ENCODE peak calls at places on chromosomes 4 and X, in six cellular contexts. One of them, this sample, is unnamed.

GRCh38 chr4:160224049-160224448 is 1121.2 kb downstream of the RAPGEF2 start:
- DNase-seq in omental fat pad: no peak
- DNase-seq in K562: no peak
- DNase-seq in WTC11: no peak
- DNase-seq in suprapubic skin: no peak
- DNase-seq in gastrocnemius medialis: no peak
- DNase-seq in this sample: no peak

GRCh38 chr4:183430317-183430986 is 14.0 kb upstream of the CDKN2AIP start:
- DNase-seq in omental fat pad: no peak
- DNase-seq in K562: no peak
- DNase-seq in WTC11: peak
- DNase-seq in suprapubic skin: no peak
- DNase-seq in gastrocnemius medialis: no peak
- DNase-seq in this sample: no peak

GRCh38 chr4:181845617-181846016 is 397.6 kb upstream of the TENM3 start:
- DNase-seq in omental fat pad: no peak
- DNase-seq in K562: no peak
- DNase-seq in WTC11: no peak
- DNase-seq in suprapubic skin: no peak
- DNase-seq in gastrocnemius medialis: no peak
- DNase-seq in this sample: no peak

GRCh38 chrX:137926090-137926489 is 360.2 kb downstream of the ZIC3 start:
- DNase-seq in omental fat pad: no peak
- DNase-seq in K562: no peak
- DNase-seq in WTC11: peak
- DNase-seq in suprapubic skin: no peak
- DNase-seq in gastrocnemius medialis: no peak
- DNase-seq in this sample: no peak

GRCh38 chrX:110108381-110108796 is 105.5 kb downstream of the TMEM164 start:
- DNase-seq in omental fat pad: no peak
- DNase-seq in K562: no peak
- DNase-seq in WTC11: no peak
- DNase-seq in suprapubic skin: no peak
- DNase-seq in gastrocnemius medialis: no peak
- DNase-seq in this sample: peak

GRCh38 chrX:130120321-130120731 is 10.0 kb upstream of the ELF4 start:
- DNase-seq in omental fat pad: no peak
- DNase-seq in K562: no peak
- DNase-seq in WTC11: peak
- DNase-seq in suprapubic skin: no peak
- DNase-seq in gastrocnemius medialis: no peak
- DNase-seq in this sample: no peak

GRCh38 chr4:168604496-168605373 is 107.9 kb downstream of the PALLD start:
- DNase-seq in omental fat pad: no peak
- DNase-seq in K562: no peak
- DNase-seq in WTC11: no peak
- DNase-seq in suprapubic skin: no peak
- DNase-seq in gastrocnemius medialis: peak
- DNase-seq in this sample: peak

GRCh38 chrX:68723491-68724155 is 76.2 kb downstream of the STARD8 start:
- DNase-seq in omental fat pad: no peak
- DNase-seq in K562: no peak
- DNase-seq in WTC11: no peak
- DNase-seq in suprapubic skin: peak
- DNase-seq in gastrocnemius medialis: no peak
- DNase-seq in this sample: no peak

GRCh38 chr4:76836860-76837564 is 60.9 kb downstream of the SOWAHB start:
- DNase-seq in omental fat pad: no peak
- DNase-seq in K562: no peak
- DNase-seq in WTC11: no peak
- DNase-seq in suprapubic skin: no peak
- DNase-seq in gastrocnemius medialis: no peak
- DNase-seq in this sample: no peak

GRCh38 chr4:173379929-173380328 is 9.2 kb downstream of the SAP30 start:
- DNase-seq in omental fat pad: no peak
- DNase-seq in K562: no peak
- DNase-seq in WTC11: no peak
- DNase-seq in suprapubic skin: no peak
- DNase-seq in gastrocnemius medialis: no peak
- DNase-seq in this sample: no peak

GRCh38 chr4:185837415-185838103 is 25.6 kb upstream of the SORBS2 start:
- DNase-seq in omental fat pad: no peak
- DNase-seq in K562: no peak
- DNase-seq in WTC11: no peak
- DNase-seq in suprapubic skin: no peak
- DNase-seq in gastrocnemius medialis: no peak
- DNase-seq in this sample: no peak

GRCh38 chr4:183130328-183131155 is 31.5 kb downstream of the WWC2 start:
- DNase-seq in omental fat pad: no peak
- DNase-seq in K562: no peak
- DNase-seq in WTC11: no peak
- DNase-seq in suprapubic skin: no peak
- DNase-seq in gastrocnemius medialis: no peak
- DNase-seq in this sample: peak

GRCh38 chr4:112633477-112634235 is 3.1 kb downstream of the ZGRF1 start:
- DNase-seq in omental fat pad: no peak
- DNase-seq in K562: no peak
- DNase-seq in WTC11: no peak
- DNase-seq in suprapubic skin: no peak
- DNase-seq in gastrocnemius medialis: no peak
- DNase-seq in this sample: peak
- TF ChIP-seq CTCF in omental fat pad: no peak
- TF ChIP-seq CTCF in K562: no peak
- TF ChIP-seq CTCF in WTC11: peak
- TF ChIP-seq CTCF in suprapubic skin: no peak
- TF ChIP-seq CTCF in gastrocnemius medialis: peak
- TF ChIP-seq CTCF in this sample: peak

DNA sequence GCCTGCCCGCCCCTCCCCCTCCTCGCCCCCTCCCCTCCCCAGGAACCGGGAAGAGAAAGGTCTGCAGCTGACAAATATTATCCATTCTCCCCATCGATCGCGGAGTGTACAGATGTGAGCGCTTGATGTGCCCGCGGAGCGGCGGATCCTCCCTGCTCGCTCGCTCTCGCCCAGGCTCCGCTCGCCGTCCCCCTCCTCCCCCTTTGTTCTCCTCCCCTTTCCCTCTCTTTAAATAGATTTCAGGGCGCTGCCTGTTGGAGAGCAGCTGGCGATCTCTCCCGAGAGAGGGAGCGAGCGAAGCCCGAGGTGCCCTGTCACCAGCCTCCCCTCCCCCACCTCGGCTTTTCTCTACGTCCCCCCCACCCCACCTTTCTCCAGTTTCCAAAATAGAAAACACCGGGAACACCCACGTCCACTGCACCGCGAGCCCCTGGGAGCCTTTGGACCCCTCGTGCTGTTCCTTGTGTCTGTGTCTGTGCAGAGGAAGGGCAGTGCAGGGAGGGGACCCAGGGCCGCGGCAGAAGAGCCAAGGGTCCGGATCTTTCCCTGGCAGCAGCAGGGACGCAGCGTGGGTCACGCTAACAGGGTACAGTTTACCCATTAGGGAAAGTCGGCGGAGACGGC is 56.6 kb upstream of the BCOR start:
- DNase-seq in omental fat pad: no peak
- DNase-seq in K562: peak
- DNase-seq in WTC11: peak
- DNase-seq in suprapubic skin: no peak
- DNase-seq in gastrocnemius medialis: peak
- DNase-seq in this sample: no peak
- TF ChIP-seq CTCF in omental fat pad: no peak
- TF ChIP-seq CTCF in K562: no peak
- TF ChIP-seq CTCF in WTC11: no peak
- TF ChIP-seq CTCF in suprapubic skin: no peak
- TF ChIP-seq CTCF in gastrocnemius medialis: no peak
- TF ChIP-seq CTCF in this sample: no peak

GRCh38 chr4:109012286-109012880 is 249.5 kb upstream of the ETNPPL start:
- DNase-seq in omental fat pad: no peak
- DNase-seq in K562: no peak
- DNase-seq in WTC11: no peak
- DNase-seq in suprapubic skin: no peak
- DNase-seq in gastrocnemius medialis: no peak
- DNase-seq in this sample: no peak
- TF ChIP-seq CTCF in omental fat pad: no peak
- TF ChIP-seq CTCF in K562: no peak
- TF ChIP-seq CTCF in WTC11: no peak
- TF ChIP-seq CTCF in suprapubic skin: no peak
- TF ChIP-seq CTCF in gastrocnemius medialis: no peak
- TF ChIP-seq CTCF in this sample: no peak

GRCh38 chr4:38069271-38069760 is 109.1 kb downstream of the PTTG2 start:
- DNase-seq in omental fat pad: no peak
- DNase-seq in K562: peak
- DNase-seq in WTC11: peak
- DNase-seq in suprapubic skin: no peak
- DNase-seq in gastrocnemius medialis: no peak
- DNase-seq in this sample: no peak
- TF ChIP-seq CTCF in omental fat pad: no peak
- TF ChIP-seq CTCF in K562: peak
- TF ChIP-seq CTCF in WTC11: peak
- TF ChIP-seq CTCF in suprapubic skin: no peak
- TF ChIP-seq CTCF in gastrocnemius medialis: no peak
- TF ChIP-seq CTCF in this sample: peak